ENCODE peak calls at places on chromosomes 4 and X, in four cellular contexts. J, O, C and Z are unnamed samples.

GRCh38 chrX:16479206-16479869 is 170.6 kb upstream of the S100G start:
- DNase-seq in J (no peak), O (peak; percentile 84), C (peak; percentile 44), Z (no peak)

GRCh38 chrX:137848291-137848905 is 282.5 kb downstream of the ZIC3 start:
- DNase-seq in J (no peak), O (no peak), C (no peak), Z (no peak)

GRCh38 chr4:60724623-60725022 is 475.5 kb upstream of the ADGRL3 start:
- DNase-seq in J (no peak), O (peak; percentile 95), C (peak; percentile 43), Z (no peak)

GRCh38 chrX:16664059-16664458 is 14.1 kb downstream of the S100G start:
- DNase-seq in J (no peak), O (peak; percentile 67), C (no peak), Z (no peak)

GRCh38 chr4:177322881-177323280 is 13.2 kb downstream of the NEIL3 start:
- DNase-seq in J (no peak), O (no peak), C (peak; percentile 18), Z (no peak)

GRCh38 chrX:21373637-21374162 is 518 bp upstream of the CNKSR2 start:
- DNase-seq in J (peak; percentile 62), O (no peak), C (peak; percentile 79), Z (no peak)

GRCh38 chrX:104668550-104668949 is 102.6 kb downstream of the IL1RAPL2 start:
- DNase-seq in J (no peak), O (peak; percentile 1), C (no peak), Z (no peak)

GRCh38 chrX:132900631-132901030 is 57.8 kb downstream of the HS6ST2 start:
- DNase-seq in J (no peak), O (no peak), C (peak; percentile 49), Z (no peak)

GRCh38 chr4:153238146-153238919 is 34.1 kb downstream of the TRIM2 start:
- DNase-seq in J (no peak), O (no peak), C (no peak), Z (no peak)

GRCh38 chrX:15854080-15854655 is 445 bp downstream of the AP1S2 start:
- DNase-seq in J (peak; percentile 69), O (no peak), C (peak; percentile 49), Z (peak; percentile 47)

GRCh38 chrX:58025979-58026378 is 115.7 kb upstream of the ZXDA start:
- DNase-seq in J (no peak), O (peak; percentile 25), C (peak; percentile 65), Z (no peak)

GRCh38 chrX:11555759-11556158 is 110.0 kb downstream of the ARHGAP6 start:
- DNase-seq in J (no peak), O (no peak), C (peak; percentile 27), Z (no peak)

DNA sequence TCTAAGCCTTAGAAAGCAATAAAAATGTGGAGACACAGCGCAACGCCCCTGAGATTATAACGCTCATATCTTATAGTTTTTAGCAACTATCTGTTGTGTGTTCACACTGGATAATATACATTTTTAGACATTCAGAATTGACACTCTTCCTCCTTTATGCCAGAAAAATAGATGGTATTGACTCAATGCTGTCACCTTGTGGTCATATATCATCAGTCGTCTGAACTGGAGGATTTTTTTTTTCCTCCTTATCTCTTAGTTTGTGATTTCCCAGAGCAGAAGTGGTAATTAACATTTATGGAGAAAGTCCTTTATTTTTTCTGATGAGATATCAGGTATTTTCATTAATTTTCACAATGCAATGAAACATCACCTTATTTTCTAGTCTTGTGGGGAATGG is 759.6 kb downstream of the RAB28 start:
- DNase-seq in J (no peak), O (no peak), C (no peak), Z (no peak)
- TF ChIP-seq CTCF in J (peak; percentile 26), O (peak; percentile 36), C (peak; percentile 58), Z (no peak)

GRCh38 chr4:8205749-8206611 is 6.9 kb downstream of the SH3TC1 start:
- DNase-seq in J (no peak), O (no peak), C (peak; percentile 82), Z (no peak)
- H3K4me1 ChIP-seq in J (peaks cover 2% of the 10 kb centered on the region), O (peaks cover 3% of the 10 kb centered on the region), C (peaks cover 2% of the 10 kb centered on the region), Z (peaks cover 8% of the 10 kb centered on the region)

DNA sequence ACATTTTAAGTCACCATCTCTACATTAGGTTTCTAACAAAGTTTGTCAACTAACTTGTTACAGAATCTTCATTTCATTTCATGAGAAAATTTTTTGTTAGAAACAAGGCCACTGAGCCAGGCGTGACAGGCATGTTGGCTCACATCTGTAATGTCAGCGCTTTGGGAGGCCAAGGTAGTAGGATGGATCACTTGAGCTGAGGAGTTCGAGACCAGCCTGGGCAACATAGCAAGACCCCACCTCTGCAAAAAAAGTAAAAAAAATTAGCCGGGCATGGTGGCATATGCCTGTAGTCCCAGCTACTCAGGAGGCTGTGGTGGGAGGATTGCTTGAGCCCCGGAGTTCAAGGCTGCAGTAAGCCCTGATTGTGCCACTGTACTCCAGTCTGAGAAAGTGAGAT is 32.3 kb downstream of the FAT1 start:
- DNase-seq in J (no peak), O (no peak), C (no peak), Z (no peak)
- TF ChIP-seq CTCF in J (no peak), O (no peak), C (no peak), Z (no peak)

GRCh38 chrX:125503769-125504168 is 184.1 kb downstream of the TEX13C start:
- DNase-seq in J (no peak), O (no peak), C (no peak), Z (no peak)
- H3K4me1 ChIP-seq in J (no peaks in the 10 kb centered on the region), O (no peaks in the 10 kb centered on the region), C (no peaks in the 10 kb centered on the region), Z (no peaks in the 10 kb centered on the region)

DNA sequence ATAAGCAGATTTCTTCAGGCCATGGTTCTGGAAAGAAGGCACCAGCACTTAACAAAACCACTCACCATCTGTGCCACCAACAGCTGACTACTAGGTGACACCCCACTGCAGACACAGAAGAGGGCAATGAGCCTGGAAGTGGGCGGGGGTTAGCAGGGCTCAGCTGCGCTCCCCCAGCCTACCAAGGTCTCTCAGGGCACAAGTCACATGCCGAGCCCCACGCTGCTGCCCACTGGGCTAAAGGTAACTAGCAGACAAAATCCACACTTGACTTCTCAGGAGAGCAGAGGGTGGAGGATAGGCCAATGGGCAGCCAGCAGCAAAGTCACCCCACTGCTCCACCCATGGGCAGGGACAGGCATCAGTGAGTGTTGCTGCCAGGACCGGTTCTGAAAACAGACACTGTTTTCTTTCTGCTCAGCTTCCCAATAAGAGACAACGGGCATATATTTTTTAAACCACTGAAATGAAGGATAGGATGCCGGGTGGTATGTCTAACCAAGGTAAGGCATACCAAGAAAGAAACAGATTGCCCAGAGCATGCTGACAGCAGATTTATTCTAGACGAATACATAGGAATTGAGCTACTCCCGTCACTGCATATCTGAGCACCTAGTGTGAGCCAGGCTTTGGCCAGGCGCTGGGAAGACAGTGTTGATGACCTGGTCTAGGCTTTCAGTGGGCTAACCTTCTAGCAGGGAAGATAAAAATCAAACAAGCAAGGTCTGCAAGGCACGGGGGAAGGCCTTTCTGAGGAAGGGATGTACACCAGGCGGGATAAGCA is 20.1 kb downstream of the ACSL1 start:
- DNase-seq in J (peak; percentile 67), O (no peak), C (peak; percentile 81), Z (peak; percentile 83)
- TF ChIP-seq CTCF in J (no peak), O (no peak), C (no peak), Z (no peak)

GRCh38 chr4:186481998-186482790 is 73.2 kb downstream of the MTNR1A start:
- DNase-seq in J (no peak), O (no peak), C (no peak), Z (no peak)
- H3K4me1 ChIP-seq in J (peaks cover 18% of the 10 kb centered on the region), O (no peaks in the 10 kb centered on the region), C (peaks cover 5% of the 10 kb centered on the region), Z (no peaks in the 10 kb centered on the region)

GRCh38 chr4:158715787-158716186 is 7.4 kb downstream of the PPID start:
- DNase-seq in J (no peak), O (no peak), C (no peak), Z (no peak)

GRCh38 chr4:158714937-158715336 is 8.3 kb downstream of the PPID start:
- DNase-seq in J (no peak), O (no peak), C (peak; percentile 39), Z (no peak)

GRCh38 chr4:158710814-158711213 is 12.4 kb downstream of the PPID start:
- DNase-seq in J (no peak), O (peak; percentile 8), C (no peak), Z (no peak)
- TF ChIP-seq CTCF in J (no peak), O (peak; percentile 43), C (peak; percentile 49), Z (no peak)

GRCh38 chr4:53720776-53721175 is 129.5 kb upstream of the LNX1 start:
- DNase-seq in J (no peak), O (no peak), C (no peak), Z (no peak)
- H3K4me1 ChIP-seq in J (peaks cover 4% of the 10 kb centered on the region), O (peaks cover 15% of the 10 kb centered on the region), C (peaks cover 20% of the 10 kb centered on the region), Z (no peaks in the 10 kb centered on the region)

GRCh38 chr4:139278450-139278849 is 1.6 kb downstream of the MGARP start:
- DNase-seq in J (no peak), O (peak; percentile 10), C (no peak), Z (no peak)

GRCh38 chr4:139282375-139283075 is 2.5 kb upstream of the MGARP start:
- DNase-seq in J (no peak), O (peak; percentile 68), C (no peak), Z (no peak)

GRCh38 chr4:139278956-139279722 is 886 bp downstream of the MGARP start:
- DNase-seq in J (no peak), O (peak; percentile 12), C (peak; percentile 64), Z (no peak)

GRCh38 chr4:139279723-139280620 is at the start of gene MGARP:
- DNase-seq in J (no peak), O (peak; percentile 30), C (peak; percentile 92), Z (no peak)

GRCh38 chr4:139281212-139281611 is 1.2 kb upstream of the MGARP start:
- DNase-seq in J (no peak), O (no peak), C (no peak), Z (no peak)
- TF ChIP-seq CTCF in J (no peak), O (no peak), C (no peak), Z (no peak)